ENCODE peak calls at places on chromosomes 3 and 15, in seven cellular contexts. B is hepatic stellate cell; I is T-helper 1 cell; L is CD4-positive, alpha-beta memory T cell; M is NCI-H1092 treated with DMSO at 0.1 percent for 48 hours; O is LoVo; J is BJ. A is an unnamed sample.

GRCh38 chr3:101850327-101851048 is 1.2 kb downstream of the NFKBIZ start:
- DNase-seq in I (peak; percentile 43), J (no peak), L (peak; percentile 88), M (no peak), O (no peak), B (peak; percentile 51), A (no peak)

GRCh38 chr3:49492969-49493368 is 22.9 kb downstream of the DAG1 start:
- DNase-seq in L (no peak), J (no peak), I (no peak), O (no peak), B (no peak), M (no peak), A (no peak)

GRCh38 chr15:40754574-40754882 is 526 bp downstream of the RMDN3 start:
- DNase-seq in L (no peak), J (no peak), B (no peak), O (no peak), M (no peak), I (no peak), A (no peak)

GRCh38 chr3:129485681-129486056 is 42.8 kb upstream of the RHO start:
- DNase-seq in O (no peak), L (no peak), B (peak; percentile 50), I (no peak), J (peak; percentile 98), M (no peak), A (peak; percentile 78)

GRCh38 chr15:43974852-43975251 is 148.1 kb downstream of the WDR76 start:
- DNase-seq in B (no peak), L (no peak), M (no peak), O (no peak), I (no peak), J (no peak), A (no peak)

GRCh38 chr15:33354411-33354810 is 43.6 kb downstream of the RYR3 start:
- DNase-seq in M (no peak), I (no peak), O (no peak), B (no peak), L (no peak), J (no peak), A (no peak)

GRCh38 chr3:45124379-45124778 is 21.8 kb downstream of the CDCP1 start:
- DNase-seq in I (no peak), L (no peak), J (peak; percentile 73), M (no peak), O (peak; percentile 43), B (peak; percentile 87), A (no peak)

GRCh38 chr15:44722011-44722410 is 10.7 kb downstream of the B2M start:
- DNase-seq in O (no peak), B (no peak), M (no peak), L (no peak), I (no peak), J (no peak), A (no peak)

GRCh38 chr3:15299036-15299435 is 33.4 kb downstream of the SH3BP5 start:
- DNase-seq in L (no peak), J (no peak), M (no peak), B (no peak), O (no peak), I (no peak), A (no peak)

GRCh38 chr15:75578206-75578947 is 738 bp downstream of the PTPN9 start:
- DNase-seq in O (peak; percentile 39), J (no peak), B (no peak), M (no peak), I (peak; percentile 14), L (peak; percentile 37), A (peak; percentile 14)

GRCh38 chr3:177250108-177250507 is 52.8 kb upstream of the TBL1XR1 start:
- DNase-seq in M (no peak), L (no peak), O (no peak), I (no peak), J (no peak), B (no peak), A (no peak)

GRCh38 chr3:58608648-58609047 is 31.5 kb upstream of the FAM107A start:
- DNase-seq in I (no peak), M (peak; percentile 67), J (no peak), B (no peak), O (no peak), L (no peak), A (no peak)

GRCh38 chr15:66934315-66934930 is 131.0 kb upstream of the SMAD3 start:
- DNase-seq in L (no peak), M (no peak), B (no peak), I (no peak), J (no peak), O (no peak), A (no peak)

GRCh38 chr3:157436583-157437300 is at the start of gene PTX3:
- DNase-seq in L (no peak), M (no peak), B (peak; percentile 66), O (no peak), J (peak; percentile 46), I (no peak), A (peak; percentile 60)

GRCh38 chr15:66100761-66101160 is 152.8 kb downstream of the MEGF11 start:
- DNase-seq in L (no peak), B (no peak), J (no peak), O (no peak), I (no peak), M (no peak), A (no peak)

GRCh38 chr15:56587686-56588085 is 122.7 kb upstream of the MNS1 start:
- DNase-seq in M (no peak), O (no peak), L (no peak), J (no peak), I (no peak), B (peak; percentile 0), A (no peak)

A was measured in H54.